ENCODE peak calls at places on chromosomes 16 and 17, in six cellular contexts. One of them, this sample, is unnamed.

GRCh38 chr17:60311936-60312335 is 80.0 kb downstream of the USP32 start:
- DNase-seq in HCT116: no peak
- DNase-seq in GM23338: no peak
- DNase-seq in endothelial cell of umbilical vein: no peak
- DNase-seq in K562: no peak
- DNase-seq in H1: no peak
- DNase-seq in this sample: no peak

GRCh38 chr16:71526111-71526998 is at the start of gene CHST4:
- DNase-seq in H1: peak
- DNase-seq in K562: no peak
- DNase-seq in endothelial cell of umbilical vein: no peak
- DNase-seq in HCT116: no peak
- DNase-seq in GM23338: peak
- DNase-seq in this sample: no peak

GRCh38 chr17:56887552-56888467 is 26.0 kb downstream of the TRIM25 start:
- DNase-seq in H1: no peak
- DNase-seq in HCT116: peak
- DNase-seq in K562: no peak
- DNase-seq in GM23338: no peak
- DNase-seq in endothelial cell of umbilical vein: no peak
- DNase-seq in this sample: no peak

GRCh38 chr17:50423553-50424159 is 2.4 kb upstream of the ACSF2 start:
- DNase-seq in HCT116: peak
- DNase-seq in H1: no peak
- DNase-seq in endothelial cell of umbilical vein: peak
- DNase-seq in K562: peak
- DNase-seq in GM23338: peak
- DNase-seq in this sample: no peak

GRCh38 chr17:4448197-4448980 is 14.6 kb downstream of the SPNS3 start:
- DNase-seq in H1: no peak
- DNase-seq in GM23338: no peak
- DNase-seq in HCT116: no peak
- DNase-seq in K562: no peak
- DNase-seq in endothelial cell of umbilical vein: no peak
- DNase-seq in this sample: no peak

GRCh38 chr16:15572329-15573001 is 70.5 kb downstream of the MARF1 start:
- DNase-seq in HCT116: no peak
- DNase-seq in GM23338: no peak
- DNase-seq in endothelial cell of umbilical vein: no peak
- DNase-seq in H1: no peak
- DNase-seq in K562: no peak
- DNase-seq in this sample: no peak

GRCh38 chr16:30472328-30472942 is at the start of gene ITGAL:
- DNase-seq in GM23338: no peak
- DNase-seq in HCT116: no peak
- DNase-seq in H1: no peak
- DNase-seq in K562: no peak
- DNase-seq in endothelial cell of umbilical vein: no peak
- DNase-seq in this sample: no peak

GRCh38 chr16:81310045-81310644 is 4.6 kb upstream of the GAN start:
- DNase-seq in HCT116: no peak
- DNase-seq in GM23338: no peak
- DNase-seq in endothelial cell of umbilical vein: no peak
- DNase-seq in H1: no peak
- DNase-seq in K562: no peak
- DNase-seq in this sample: no peak

GRCh38 chr17:3546521-3546920 is 11.1 kb downstream of the TRPV3 start:
- DNase-seq in K562: no peak
- DNase-seq in H1: no peak
- DNase-seq in HCT116: no peak
- DNase-seq in GM23338: no peak
- DNase-seq in endothelial cell of umbilical vein: no peak
- DNase-seq in this sample: no peak

GRCh38 chr17:17445925-17446665 is 30.7 kb upstream of the MED9 start:
- DNase-seq in K562: no peak
- DNase-seq in endothelial cell of umbilical vein: peak
- DNase-seq in H1: no peak
- DNase-seq in GM23338: no peak
- DNase-seq in HCT116: peak
- DNase-seq in this sample: no peak
- TF ChIP-seq POLR2AphosphoS5 in K562: no peak
- TF ChIP-seq POLR2AphosphoS5 in endothelial cell of umbilical vein: peak
- TF ChIP-seq POLR2AphosphoS5 in H1: no peak
- TF ChIP-seq POLR2AphosphoS5 in GM23338: no peak
- TF ChIP-seq POLR2AphosphoS5 in HCT116: peak
- TF ChIP-seq POLR2AphosphoS5 in this sample: no peak

GRCh38 chr17:30137158-30137557 is 20.5 kb downstream of the NSRP1 start:
- DNase-seq in GM23338: no peak
- DNase-seq in endothelial cell of umbilical vein: no peak
- DNase-seq in K562: peak
- DNase-seq in H1: no peak
- DNase-seq in HCT116: no peak
- DNase-seq in this sample: no peak

GRCh38 chr17:30130121-30130520 is 13.5 kb downstream of the NSRP1 start:
- DNase-seq in endothelial cell of umbilical vein: no peak
- DNase-seq in H1: no peak
- DNase-seq in K562: no peak
- DNase-seq in HCT116: no peak
- DNase-seq in GM23338: peak
- DNase-seq in this sample: no peak

DNA sequence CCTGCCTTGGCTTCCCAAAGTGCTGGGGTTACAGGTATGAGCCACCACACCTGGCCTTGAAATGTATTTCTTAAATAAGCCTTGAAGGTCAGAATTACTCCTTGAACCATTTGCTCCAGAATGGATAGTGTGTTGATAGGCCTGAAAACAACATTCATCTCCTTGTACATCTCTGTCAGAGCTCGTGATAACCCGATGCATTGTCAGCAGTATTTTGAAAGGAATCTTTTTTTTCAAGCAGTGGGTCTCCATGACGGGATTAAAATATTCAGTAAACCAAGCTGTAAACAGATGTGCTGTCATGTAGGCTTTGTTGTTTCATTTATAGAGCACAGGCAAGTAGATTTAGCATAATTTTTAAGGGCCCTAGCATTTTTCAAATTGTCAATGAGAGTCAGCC is 16.6 kb downstream of the NSRP1 start:
- DNase-seq in GM23338: no peak
- DNase-seq in K562: no peak
- DNase-seq in HCT116: no peak
- DNase-seq in H1: no peak
- DNase-seq in endothelial cell of umbilical vein: no peak
- DNase-seq in this sample: no peak
- TF ChIP-seq EZH2 in GM23338: no peak
- TF ChIP-seq EZH2 in K562: no peak
- TF ChIP-seq EZH2 in HCT116: no peak
- TF ChIP-seq EZH2 in H1: no peak
- TF ChIP-seq EZH2 in endothelial cell of umbilical vein: no peak
- TF ChIP-seq EZH2 in this sample: no peak

GRCh38 chr17:19263621-19264010 is 26.4 kb downstream of the EPN2 start:
- DNase-seq in H1: no peak
- DNase-seq in GM23338: no peak
- DNase-seq in endothelial cell of umbilical vein: peak
- DNase-seq in K562: no peak
- DNase-seq in HCT116: no peak
- DNase-seq in this sample: no peak
- TF ChIP-seq POLR2AphosphoS5 in H1: no peak
- TF ChIP-seq POLR2AphosphoS5 in GM23338: no peak
- TF ChIP-seq POLR2AphosphoS5 in endothelial cell of umbilical vein: peak
- TF ChIP-seq POLR2AphosphoS5 in K562: no peak
- TF ChIP-seq POLR2AphosphoS5 in HCT116: no peak
- TF ChIP-seq POLR2AphosphoS5 in this sample: no peak

GRCh38 chr17:39599665-39600468 is 7.9 kb downstream of the NEUROD2 start:
- DNase-seq in endothelial cell of umbilical vein: no peak
- DNase-seq in H1: no peak
- DNase-seq in HCT116: no peak
- DNase-seq in K562: no peak
- DNase-seq in GM23338: peak
- DNase-seq in this sample: no peak
- TF ChIP-seq EZH2 in endothelial cell of umbilical vein: peak
- TF ChIP-seq EZH2 in H1: peak
- TF ChIP-seq EZH2 in HCT116: no peak
- TF ChIP-seq EZH2 in K562: no peak
- TF ChIP-seq EZH2 in GM23338: peak
- TF ChIP-seq EZH2 in this sample: no peak

DNA sequence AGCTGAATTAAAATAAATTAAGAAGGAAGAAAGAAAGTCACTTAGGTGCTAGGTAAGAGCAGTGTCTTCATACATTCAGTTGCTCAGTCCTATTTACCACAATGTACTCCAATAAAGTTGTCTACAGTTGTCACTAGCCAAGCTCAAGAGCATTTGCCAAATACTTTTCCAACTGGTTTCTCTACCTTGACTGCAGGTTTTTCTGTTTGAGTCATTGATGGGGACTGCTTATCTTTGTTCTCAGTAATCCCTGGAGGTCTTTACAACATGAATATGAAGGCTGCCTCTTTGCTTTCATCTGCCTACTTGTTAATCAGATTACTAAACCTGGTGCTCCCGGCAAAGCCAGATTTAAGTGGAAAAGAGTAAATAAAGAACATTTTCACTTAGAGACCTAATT is 64.6 kb upstream of the CLEC18B start:
- DNase-seq in GM23338: no peak
- DNase-seq in endothelial cell of umbilical vein: no peak
- DNase-seq in HCT116: peak
- DNase-seq in H1: no peak
- DNase-seq in K562: no peak
- DNase-seq in this sample: no peak
- TF ChIP-seq POLR2AphosphoS5 in GM23338: no peak
- TF ChIP-seq POLR2AphosphoS5 in endothelial cell of umbilical vein: no peak
- TF ChIP-seq POLR2AphosphoS5 in HCT116: no peak
- TF ChIP-seq POLR2AphosphoS5 in H1: no peak
- TF ChIP-seq POLR2AphosphoS5 in K562: no peak
- TF ChIP-seq POLR2AphosphoS5 in this sample: no peak

GRCh38 chr17:42097691-42098661 is at the start of gene ZNF385C:
- DNase-seq in K562: peak
- DNase-seq in H1: no peak
- DNase-seq in endothelial cell of umbilical vein: no peak
- DNase-seq in HCT116: no peak
- DNase-seq in GM23338: peak
- DNase-seq in this sample: no peak
- TF ChIP-seq EZH2 in K562: no peak
- TF ChIP-seq EZH2 in H1: peak
- TF ChIP-seq EZH2 in endothelial cell of umbilical vein: peak
- TF ChIP-seq EZH2 in HCT116: no peak
- TF ChIP-seq EZH2 in GM23338: no peak
- TF ChIP-seq EZH2 in this sample: no peak

GRCh38 chr17:35146214-35146833 is 1.3 kb upstream of the UNC45B start:
- DNase-seq in K562: no peak
- DNase-seq in HCT116: no peak
- DNase-seq in GM23338: no peak
- DNase-seq in H1: no peak
- DNase-seq in endothelial cell of umbilical vein: no peak
- DNase-seq in this sample: no peak

GRCh38 chr17:35142467-35142796 is 329 bp upstream of the NLE1 start:
- DNase-seq in HCT116: no peak
- DNase-seq in K562: no peak
- DNase-seq in endothelial cell of umbilical vein: no peak
- DNase-seq in GM23338: no peak
- DNase-seq in H1: no peak
- DNase-seq in this sample: no peak

GRCh38 chr17:35144840-35145239 is 2.7 kb upstream of the NLE1 start:
- DNase-seq in H1: no peak
- DNase-seq in K562: no peak
- DNase-seq in GM23338: no peak
- DNase-seq in endothelial cell of umbilical vein: no peak
- DNase-seq in HCT116: no peak
- DNase-seq in this sample: no peak

GRCh38 chr17:35138218-35138617 is 3.9 kb downstream of the NLE1 start:
- DNase-seq in K562: no peak
- DNase-seq in endothelial cell of umbilical vein: no peak
- DNase-seq in GM23338: no peak
- DNase-seq in H1: no peak
- DNase-seq in HCT116: no peak
- DNase-seq in this sample: no peak

GRCh38 chr17:35141681-35142466 is at the start of gene NLE1:
- DNase-seq in K562: peak
- DNase-seq in GM23338: peak
- DNase-seq in HCT116: peak
- DNase-seq in H1: peak
- DNase-seq in endothelial cell of umbilical vein: peak
- DNase-seq in this sample: no peak
- TF ChIP-seq POLR2AphosphoS5 in K562: peak
- TF ChIP-seq POLR2AphosphoS5 in GM23338: peak
- TF ChIP-seq POLR2AphosphoS5 in HCT116: peak
- TF ChIP-seq POLR2AphosphoS5 in H1: peak
- TF ChIP-seq POLR2AphosphoS5 in endothelial cell of umbilical vein: peak
- TF ChIP-seq POLR2AphosphoS5 in this sample: peak

GRCh38 chr16:86283944-86284343 is 226.4 kb upstream of the FOXF1 start:
- DNase-seq in K562: no peak
- DNase-seq in HCT116: no peak
- DNase-seq in endothelial cell of umbilical vein: no peak
- DNase-seq in H1: no peak
- DNase-seq in GM23338: no peak
- DNase-seq in this sample: no peak

GRCh38 chr16:86287641-86288201 is 222.6 kb upstream of the FOXF1 start:
- DNase-seq in K562: no peak
- DNase-seq in GM23338: no peak
- DNase-seq in HCT116: no peak
- DNase-seq in H1: no peak
- DNase-seq in endothelial cell of umbilical vein: no peak
- DNase-seq in this sample: no peak

GRCh38 chr16:86286991-86287640 is 223.2 kb upstream of the FOXF1 start:
- DNase-seq in K562: no peak
- DNase-seq in HCT116: no peak
- DNase-seq in H1: peak
- DNase-seq in GM23338: peak
- DNase-seq in endothelial cell of umbilical vein: no peak
- DNase-seq in this sample: no peak

GRCh38 chr16:86285421-86285820 is 224.9 kb upstream of the FOXF1 start:
- DNase-seq in GM23338: no peak
- DNase-seq in HCT116: no peak
- DNase-seq in K562: no peak
- DNase-seq in endothelial cell of umbilical vein: no peak
- DNase-seq in H1: no peak
- DNase-seq in this sample: no peak

GRCh38 chr16:86285938-86286921 is 224.1 kb upstream of the FOXF1 start:
- DNase-seq in H1: no peak
- DNase-seq in endothelial cell of umbilical vein: no peak
- DNase-seq in HCT116: no peak
- DNase-seq in K562: no peak
- DNase-seq in GM23338: no peak
- DNase-seq in this sample: no peak
- TF ChIP-seq EZH2 in H1: peak
- TF ChIP-seq EZH2 in endothelial cell of umbilical vein: peak
- TF ChIP-seq EZH2 in HCT116: no peak
- TF ChIP-seq EZH2 in K562: no peak
- TF ChIP-seq EZH2 in GM23338: no peak
- TF ChIP-seq EZH2 in this sample: no peak

GRCh38 chr16:11955713-11956123 is 9.3 kb upstream of the TNFRSF17 start:
- DNase-seq in H1: no peak
- DNase-seq in GM23338: no peak
- DNase-seq in K562: no peak
- DNase-seq in HCT116: no peak
- DNase-seq in endothelial cell of umbilical vein: no peak
- DNase-seq in this sample: no peak
- TF ChIP-seq POLR2AphosphoS5 in H1: no peak
- TF ChIP-seq POLR2AphosphoS5 in GM23338: no peak
- TF ChIP-seq POLR2AphosphoS5 in K562: no peak
- TF ChIP-seq POLR2AphosphoS5 in HCT116: no peak
- TF ChIP-seq POLR2AphosphoS5 in endothelial cell of umbilical vein: no peak
- TF ChIP-seq POLR2AphosphoS5 in this sample: no peak

This sample was measured in SK-N-MC.